ENCODE peak calls at places on chromosomes 13 and 19, in six cellular contexts. T is upper lobe of left lung, O is GM23248, G is fibroblast of mammary gland, J is H7, P is uterus. V is an unnamed sample.

GRCh38 chr19:6800991-6801396 is 28.5 kb downstream of the VAV1 start:
- DNase-seq in T (no peak), O (peak; percentile 86), G (peak; percentile 36), J (no peak), P (no peak), V (peak; percentile 90)

GRCh38 chr13:44373247-44373600 is 400 bp upstream of the SERP2 start:
- DNase-seq in T (no peak), O (no peak), G (no peak), J (peak; percentile 53), P (no peak), V (no peak)

GRCh38 chr19:44806271-44806670 is 2.6 kb upstream of the BCAM start:
- DNase-seq in T (no peak), O (no peak), G (no peak), J (no peak), P (no peak), V (no peak)

GRCh38 chr13:56501750-56502149 is 639.0 kb upstream of the PRR20A start:
- DNase-seq in T (no peak), O (no peak), G (no peak), J (no peak), P (no peak), V (no peak)

GRCh38 chr13:32309812-32310706 is 5.1 kb downstream of the ZAR1L start:
- DNase-seq in T (peak; percentile 39), O (peak; percentile 73), G (peak; percentile 76), J (peak; percentile 55), P (no peak), V (no peak)

GRCh38 chr13:73222627-73223026 is 163.8 kb downstream of the KLF5 start:
- DNase-seq in T (no peak), O (no peak), G (no peak), J (no peak), P (no peak), V (no peak)

GRCh38 chr13:73754727-73755292 is 379.4 kb downstream of the KLF12 start:
- DNase-seq in T (no peak), O (peak; percentile 67), G (peak; percentile 70), J (no peak), P (no peak), V (no peak)

GRCh38 chr13:45681101-45681500 is 21.0 kb upstream of the CBY2 start:
- DNase-seq in T (no peak), O (peak; percentile 44), G (peak; percentile 58), J (no peak), P (peak; percentile 24), V (no peak)

GRCh38 chr19:46371371-46371901 is 24.5 kb downstream of the PPP5C start:
- DNase-seq in T (no peak), O (no peak), G (no peak), J (no peak), P (no peak), V (no peak)

GRCh38 chr19:43667524-43668405 is 2.2 kb downstream of the PLAUR start:
- DNase-seq in T (no peak), O (no peak), G (peak; percentile 19), J (no peak), P (peak; percentile 34), V (no peak)

GRCh38 chr13:62205273-62205672 is 789.6 kb upstream of the PCDH20 start:
- DNase-seq in T (no peak), O (no peak), G (no peak), J (no peak), P (no peak), V (no peak)

GRCh38 chr13:110442946-110443632 is 118.4 kb downstream of the RAB20 start:
- DNase-seq in T (no peak), O (peak; percentile 70), G (peak; percentile 77), J (no peak), P (no peak), V (no peak)

GRCh38 chr19:45645631-45646344 is 6.6 kb upstream of the EML2 start:
- DNase-seq in T (peak; percentile 73), O (peak; percentile 92), G (peak; percentile 74), J (peak; percentile 97), P (peak; percentile 28), V (peak; percentile 71)

GRCh38 chr13:79194272-79194671 is 211.8 kb downstream of the RBM26 start:
- DNase-seq in T (no peak), O (no peak), G (no peak), J (no peak), P (no peak), V (no peak)

GRCh38 chr13:107251321-107251720 is 683.4 kb upstream of the ARGLU1 start:
- DNase-seq in T (no peak), O (no peak), G (no peak), J (no peak), P (no peak), V (no peak)

GRCh38 chr19:44542671-44543070 is 13.2 kb upstream of the CEACAM20 start:
- DNase-seq in T (no peak), O (no peak), G (no peak), J (no peak), P (no peak), V (no peak)

DNA sequence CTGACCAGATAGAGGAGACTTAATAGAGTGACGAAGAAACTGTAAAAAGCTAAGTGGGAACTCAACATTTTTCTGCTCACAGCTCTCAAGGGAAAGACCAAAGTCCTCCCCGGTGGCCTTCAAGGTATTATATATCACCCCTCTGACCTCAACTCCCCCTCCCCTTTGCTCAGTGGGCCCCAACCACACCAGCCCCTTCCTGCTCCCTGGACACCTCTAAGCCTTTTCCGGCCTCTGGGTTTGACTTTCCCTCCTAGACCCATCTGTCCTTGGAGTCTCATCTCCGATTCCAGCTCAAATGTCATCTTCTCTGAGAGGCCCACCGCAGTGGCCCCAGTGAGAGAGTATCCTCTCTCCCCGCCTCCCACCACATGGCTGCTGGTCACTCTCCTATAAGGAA is 990 bp upstream of the UHRF1 start:
- DNase-seq in T (no peak), O (no peak), G (no peak), J (peak; percentile 64), P (no peak), V (no peak)
- H3K4me3 ChIP-seq in T (no peak overlapping the region), O (no peak overlapping the region), G (no peak overlapping the region), J (no peak overlapping the region), P (no peak overlapping the region), V (no peak overlapping the region)

GRCh38 chr19:11420894-11421606 is 1.9 kb upstream of the RGL3 start:
- DNase-seq in T (peak; percentile 34), O (no peak), G (no peak), J (peak; percentile 78), P (no peak), V (no peak)

GRCh38 chr19:11423804-11424318 is 4.7 kb upstream of the RGL3 start:
- DNase-seq in T (no peak), O (no peak), G (no peak), J (peak; percentile 41), P (no peak), V (no peak)

GRCh38 chr19:11423164-11423803 is 4.2 kb upstream of the RGL3 start:
- DNase-seq in T (no peak), O (no peak), G (no peak), J (peak; percentile 18), P (no peak), V (no peak)

GRCh38 chr19:11421607-11422098 is 2.5 kb upstream of the RGL3 start:
- DNase-seq in T (peak; percentile 65), O (peak; percentile 32), G (no peak), J (peak; percentile 93), P (no peak), V (no peak)

DNA sequence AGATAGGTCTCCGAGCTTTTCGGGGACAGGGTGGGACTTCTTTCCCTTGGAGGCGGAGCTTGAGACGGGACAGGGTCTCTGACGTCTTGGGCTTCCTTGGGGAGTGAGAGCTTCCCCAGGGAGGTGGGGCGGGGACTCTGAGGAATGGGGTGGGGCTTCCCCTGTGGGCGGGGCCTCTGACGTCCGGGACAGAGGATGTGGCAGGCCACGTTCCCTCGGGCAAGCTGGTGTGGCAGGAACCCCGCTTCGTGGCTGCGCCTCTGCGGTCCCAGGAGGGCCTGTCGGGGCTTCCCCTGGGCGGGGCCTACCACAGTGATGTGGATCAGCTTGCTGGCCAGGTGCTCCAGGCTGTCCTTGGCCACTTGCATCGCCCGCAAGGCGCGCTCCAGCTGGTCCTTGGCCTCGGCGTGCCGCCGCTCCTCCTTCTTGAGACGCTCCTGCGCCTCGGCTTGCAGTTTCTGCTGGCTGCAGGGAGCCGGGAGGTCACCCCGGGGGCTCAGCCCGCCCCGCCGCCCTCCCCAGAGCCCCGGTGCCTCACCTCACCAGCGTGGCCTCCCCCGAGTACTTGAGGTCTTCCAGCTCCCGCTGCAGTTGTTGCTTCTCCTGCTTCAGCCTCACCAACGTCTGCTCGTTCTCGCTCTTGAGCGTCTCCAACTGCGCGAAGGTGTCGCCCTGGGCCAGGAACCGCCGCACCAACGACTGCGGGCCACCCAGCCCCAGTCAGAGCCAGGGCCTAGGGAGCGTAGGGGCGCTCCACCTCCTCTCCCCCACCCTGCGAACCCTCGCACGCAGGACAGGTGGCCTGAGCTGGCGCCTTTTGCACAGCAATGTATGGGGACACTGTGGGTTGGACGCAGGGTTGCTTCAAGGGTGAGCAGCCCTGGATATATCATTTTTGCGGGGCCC is 3.3 kb upstream of the RGL3 start:
- DNase-seq in T (peak; percentile 96), O (peak; percentile 74), G (peak; percentile 39), J (peak; percentile 93), P (peak; percentile 55), V (no peak)
- H3K4me3 ChIP-seq in T (peak overlapping the region; percentile 36), O (peak overlapping the region; percentile 61), G (no peak overlapping the region), J (peak overlapping the region; percentile 60), P (no peak overlapping the region), V (no peak overlapping the region)

GRCh38 chr19:35155981-35156672 is 1.6 kb downstream of the FXYD5 start:
- DNase-seq in T (no peak), O (no peak), G (no peak), J (no peak), P (no peak), V (no peak)
- H3K4me3 ChIP-seq in T (peak overlapping the region; percentile 81), O (peak overlapping the region; percentile 100), G (peak overlapping the region; percentile 91), J (no peak overlapping the region), P (no peak overlapping the region), V (peak overlapping the region; percentile 83)

GRCh38 chr13:20195846-20196245 is 3.1 kb upstream of the GJB2 start:
- DNase-seq in T (no peak), O (no peak), G (no peak), J (no peak), P (no peak), V (no peak)
- H3K4me3 ChIP-seq in T (no peak overlapping the region), O (no peak overlapping the region), G (no peak overlapping the region), J (no peak overlapping the region), P (no peak overlapping the region), V (no peak overlapping the region)

GRCh38 chr19:13015361-13016231 is 20.3 kb downstream of the NFIX start:
- DNase-seq in T (no peak), O (peak; percentile 67), G (peak; percentile 54), J (peak; percentile 84), P (no peak), V (peak; percentile 66)
- H3K4me3 ChIP-seq in T (no peak overlapping the region), O (peak overlapping the region; percentile 78), G (no peak overlapping the region), J (no peak overlapping the region), P (peak overlapping the region; percentile 42), V (peak overlapping the region; percentile 0)

DNA sequence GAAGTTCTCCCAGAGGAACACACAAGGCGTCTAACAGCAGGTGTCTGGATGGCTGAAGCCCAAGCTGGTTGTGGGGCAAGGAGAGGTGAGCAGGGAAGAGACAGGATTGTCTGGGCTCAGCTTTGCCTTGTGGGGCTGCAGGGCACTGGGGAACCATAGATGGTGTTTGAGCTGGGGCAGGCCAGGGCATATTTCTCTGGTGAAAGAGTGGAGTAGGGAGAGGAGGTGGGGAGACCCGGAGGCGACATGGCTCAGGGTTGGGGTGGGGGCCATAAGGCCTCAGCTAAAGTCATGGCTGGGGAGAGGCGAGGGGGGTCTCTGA is 5.4 kb upstream of the PALM start:
- DNase-seq in T (no peak), O (no peak), G (no peak), J (no peak), P (no peak), V (no peak)
- H3K4me3 ChIP-seq in T (peak overlapping the region; percentile 34), O (no peak overlapping the region), G (no peak overlapping the region), J (peak overlapping the region; percentile 25), P (no peak overlapping the region), V (no peak overlapping the region)

V was measured in MG63.